ENCODE peak calls at places on chromosomes 12 and 14, in nine cellular contexts. V, C, D, U, W, R, Y, Q and J are unnamed samples.

GRCh38 chr12:79358716-79359341 is 331.9 kb downstream of the PAWR start:
- DNase-seq in W (no peak), Y (no peak), R (no peak), V (no peak), U (no peak), C (no peak), Q (no peak), D (no peak), J (no peak)

GRCh38 chr12:15011162-15011561 is 38.3 kb downstream of the PDE6H start:
- DNase-seq in D (no peak), C (no peak), U (no peak), Q (no peak), Y (no peak), W (no peak), V (no peak), R (no peak), J (no peak)

GRCh38 chr12:124684496-124684895 is 117.1 kb upstream of the NCOR2 start:
- DNase-seq in R (no peak), V (no peak), U (no peak), Y (no peak), W (no peak), C (no peak), D (no peak), Q (no peak), J (no peak)

GRCh38 chr14:103078420-103078749 is 5.6 kb upstream of the LBHD2 start:
- DNase-seq in C (peak; percentile 89), V (peak; percentile 93), R (no peak), U (peak; percentile 89), Q (peak; percentile 81), W (peak; percentile 61), D (peak; percentile 92), Y (no peak), J (peak; percentile 86)

GRCh38 chr12:2876431-2877046 is 435 bp downstream of the FOXM1 start:
- DNase-seq in Q (peak; percentile 36), C (peak; percentile 23), Y (no peak), W (no peak), V (peak; percentile 58), R (no peak), U (peak; percentile 5), D (peak; percentile 62), J (no peak)

GRCh38 chr12:127294651-127295205 is 972.2 kb upstream of the TMEM132C start:
- DNase-seq in V (no peak), R (no peak), W (no peak), C (no peak), D (no peak), Q (no peak), U (no peak), Y (no peak), J (no peak)

GRCh38 chr12:103637429-103637828 is 50.4 kb downstream of the STAB2 start:
- DNase-seq in C (no peak), Y (no peak), U (no peak), Q (no peak), R (no peak), V (no peak), W (no peak), D (no peak), J (no peak)

GRCh38 chr12:88251798-88252197 is 109.7 kb downstream of the TMTC3 start:
- DNase-seq in U (no peak), Y (no peak), D (no peak), W (no peak), Q (no peak), C (no peak), R (no peak), V (no peak), J (no peak)

GRCh38 chr14:29759521-29760340 is 167.9 kb downstream of the PRKD1 start:
- DNase-seq in U (no peak), Y (no peak), W (no peak), V (no peak), D (no peak), C (no peak), Q (no peak), R (no peak), J (no peak)

GRCh38 chr12:61993734-61994345 is 266.4 kb upstream of the USP15 start:
- DNase-seq in D (no peak), Y (no peak), U (no peak), V (peak; percentile 15), Q (peak; percentile 51), C (no peak), R (no peak), W (no peak), J (no peak)

GRCh38 chr12:109247831-109248654 is 61.0 kb downstream of the FOXN4 start:
- DNase-seq in W (no peak), U (no peak), Y (no peak), C (no peak), D (peak; percentile 56), V (no peak), R (no peak), Q (no peak), J (no peak)

GRCh38 chr14:90553298-90553920 is 156.6 kb downstream of the CALM1 start:
- DNase-seq in Q (no peak), C (no peak), W (no peak), D (no peak), Y (no peak), R (no peak), U (peak; percentile 55), V (no peak), J (no peak)

GRCh38 chr12:96397756-96398421 is 2.4 kb downstream of the CDK17 start:
- DNase-seq in R (no peak), Q (no peak), V (no peak), W (no peak), D (no peak), Y (no peak), U (no peak), C (peak; percentile 31), J (no peak)

GRCh38 chr12:113082486-113083148 is 26.1 kb downstream of the DTX1 start:
- DNase-seq in Y (no peak), C (no peak), U (no peak), V (no peak), Q (no peak), W (no peak), D (no peak), R (no peak), J (no peak)

GRCh38 chr12:68918960-68919359 is 14.0 kb downstream of the CPM start:
- DNase-seq in V (no peak), Q (no peak), D (no peak), R (no peak), U (no peak), C (no peak), W (no peak), Y (no peak), J (no peak)

GRCh38 chr12:132605055-132605441 is 5.3 kb downstream of the LRCOL1 start:
- DNase-seq in R (no peak), U (no peak), D (no peak), Q (no peak), W (no peak), V (no peak), Y (no peak), C (no peak), J (no peak)

GRCh38 chr12:96224219-96224615 is 30.0 kb downstream of the ELK3 start:
- DNase-seq in D (no peak), W (no peak), V (no peak), R (no peak), Q (no peak), Y (no peak), U (no peak), C (no peak), J (no peak)

GRCh38 chr12:130872179-130873096 is 572 bp downstream of the RAN start:
- DNase-seq in Y (no peak), U (peak; percentile 82), D (peak; percentile 66), C (no peak), R (no peak), V (no peak), Q (peak; percentile 28), W (peak; percentile 71), J (no peak)

GRCh38 chr14:80974338-80975078 is 19.1 kb downstream of the TSHR start:
- DNase-seq in V (peak; percentile 99), R (no peak), Q (peak; percentile 84), Y (no peak), W (no peak), U (no peak), C (peak; percentile 100), D (no peak), J (no peak)

GRCh38 chr12:121871501-121871900 is 12.8 kb upstream of the HPD start:
- DNase-seq in V (no peak), U (no peak), Y (no peak), Q (no peak), D (no peak), C (no peak), R (no peak), W (no peak), J (no peak)

GRCh38 chr12:132686831-132687210 is 321 bp downstream of the POLE start:
- DNase-seq in U (no peak), Y (no peak), D (no peak), Q (peak; percentile 68), C (no peak), W (no peak), R (no peak), V (no peak), J (no peak)

GRCh38 chr12:3137268-3137761 is 60.1 kb downstream of the TSPAN9 start:
- DNase-seq in D (no peak), W (no peak), U (peak; percentile 80), R (no peak), C (peak; percentile 89), Q (peak; percentile 34), V (peak; percentile 72), Y (no peak), J (no peak)